ENCODE peak calls at places on chromosome 18, in six cellular contexts. C is uterus, W is ovary, Y is IMR-90, M is NB4, L is heart left ventricle. O is an unnamed sample.

GRCh38 chr18:63850010-63850409 is 37.5 kb upstream of the SERPINB2 start:
- DNase-seq in Y (peak), M (peak), L (no peak), C (no peak), W (no peak), O (no peak)

GRCh38 chr18:8686556-8686955 is 18.8 kb upstream of the MTCL1 start:
- DNase-seq in C (no peak), Y (no peak), L (no peak), W (no peak), M (no peak), O (no peak)

GRCh38 chr18:23671564-23671963 is 8.9 kb upstream of the ANKRD29 start:
- DNase-seq in L (peak), C (no peak), Y (no peak), M (peak), W (no peak), O (no peak)

GRCh38 chr18:46113751-46114150 is 9.6 kb downstream of the HAUS1 start:
- DNase-seq in M (no peak), C (no peak), Y (no peak), L (no peak), W (no peak), O (no peak)

GRCh38 chr18:33010149-33010548 is 237.3 kb upstream of the KLHL14 start:
- DNase-seq in W (no peak), Y (no peak), M (no peak), L (no peak), C (no peak), O (no peak)

GRCh38 chr18:56235061-56235772 is 403.2 kb downstream of the TXNL1 start:
- DNase-seq in W (no peak), C (no peak), Y (no peak), L (no peak), M (no peak), O (no peak)

GRCh38 chr18:31325051-31325450 is 7.1 kb downstream of the DSG1 start:
- DNase-seq in M (no peak), W (no peak), C (no peak), L (peak), Y (peak), O (no peak)

GRCh38 chr18:21330122-21330701 is 88.2 kb downstream of the GREB1L start:
- DNase-seq in C (no peak), L (peak), W (no peak), M (no peak), Y (no peak), O (peak)

GRCh38 chr18:9521770-9522169 is 46.5 kb downstream of the RALBP1 start:
- DNase-seq in C (no peak), Y (no peak), M (no peak), L (no peak), W (no peak), O (no peak)

GRCh38 chr18:8619041-8619440 is 9.8 kb downstream of the RAB12 start:
- DNase-seq in L (no peak), Y (no peak), M (no peak), C (no peak), W (no peak), O (no peak)

GRCh38 chr18:64276736-64277135 is 127.8 kb upstream of the LINC00305 start:
- DNase-seq in Y (no peak), M (no peak), C (no peak), W (no peak), L (peak), O (no peak)

GRCh38 chr18:55421612-55422381 is 166.2 kb downstream of the TCF4 start:
- DNase-seq in L (no peak), Y (no peak), W (peak), C (peak), M (no peak), O (no peak)

GRCh38 chr18:77096936-77097886 is 35.4 kb downstream of the MBP start:
- DNase-seq in Y (no peak), L (no peak), M (no peak), C (no peak), W (no peak), O (no peak)

GRCh38 chr18:47150824-47151366 is 595 bp upstream of the HDHD2 start:
- DNase-seq in M (no peak), W (no peak), L (peak), C (no peak), Y (no peak), O (peak)

GRCh38 chr18:10057401-10057800 is 143.6 kb downstream of the VAPA start:
- DNase-seq in Y (no peak), L (no peak), M (peak), C (no peak), W (no peak), O (no peak)

GRCh38 chr18:55634545-55634944 is 46.6 kb upstream of the TCF4 start:
- DNase-seq in W (no peak), M (peak), L (no peak), C (no peak), Y (peak), O (no peak)

GRCh38 chr18:49170925-49171509 is 220.3 kb upstream of the SMAD7 start:
- DNase-seq in M (peak), Y (no peak), W (no peak), L (no peak), C (no peak), O (no peak)

GRCh38 chr18:10417191-10417590 is 37.2 kb upstream of the APCDD1 start:
- DNase-seq in Y (no peak), C (no peak), M (no peak), W (no peak), L (no peak), O (peak)

GRCh38 chr18:79361766-79362522 is 33.8 kb upstream of the NFATC1 start:
- DNase-seq in W (no peak), C (no peak), M (no peak), Y (peak), L (no peak), O (no peak)

GRCh38 chr18:52670903-52671302 is 330.9 kb downstream of the DCC start:
- DNase-seq in C (no peak), Y (peak), L (no peak), M (peak), W (no peak), O (no peak)

GRCh38 chr18:45626330-45627203 is 11.3 kb downstream of the SLC14A2 start:
- DNase-seq in W (no peak), Y (peak), L (no peak), M (no peak), C (no peak), O (no peak)

GRCh38 chr18:31977270-31977872 is 34.4 kb upstream of the TRAPPC8 start:
- DNase-seq in M (peak), L (peak), C (no peak), Y (peak), W (peak), O (no peak)

GRCh38 chr18:21526463-21526862 is 74.0 kb downstream of the ESCO1 start:
- DNase-seq in L (no peak), Y (no peak), C (no peak), M (no peak), W (no peak), O (no peak)

GRCh38 chr18:8869696-8870095 is 164.3 kb downstream of the MTCL1 start:
- DNase-seq in Y (no peak), L (no peak), W (no peak), M (no peak), C (no peak), O (no peak)

GRCh38 chr18:69838620-69839411 is 108.9 kb downstream of the CD226 start:
- DNase-seq in W (no peak), L (no peak), M (peak), C (no peak), Y (no peak), O (no peak)

GRCh38 chr18:21513292-21513691 is 87.2 kb downstream of the ESCO1 start:
- DNase-seq in M (no peak), C (no peak), Y (peak), L (no peak), W (no peak), O (no peak)

GRCh38 chr18:51196116-51196810 is 1.2 kb downstream of the MEX3C start:
- DNase-seq in Y (peak), L (peak), C (peak), M (peak), W (peak), O (peak)

GRCh38 chr18:23725827-23726661 is 36.8 kb downstream of the LAMA3 start:
- DNase-seq in W (no peak), M (no peak), L (no peak), C (no peak), Y (no peak), O (no peak)

GRCh38 chr18:27970321-27970720 is 206.6 kb downstream of the CDH2 start:
- DNase-seq in Y (no peak), M (no peak), W (no peak), C (no peak), L (no peak), O (no peak)

GRCh38 chr18:75879196-75879595 is 451.7 kb upstream of the SMIM21 start:
- DNase-seq in Y (no peak), W (no peak), L (no peak), M (no peak), C (no peak), O (no peak)

GRCh38 chr18:53984021-53984420 is 240.4 kb downstream of the MBD2 start:
- DNase-seq in C (no peak), Y (no peak), M (no peak), L (no peak), W (no peak), O (no peak)

GRCh38 chr18:12432196-12432595 is 24.5 kb downstream of the PRELID3A start:
- DNase-seq in W (no peak), M (no peak), Y (no peak), C (no peak), L (no peak), O (no peak)

GRCh38 chr18:1252936-1253335 is 348.3 kb downstream of the ADCYAP1 start:
- DNase-seq in Y (no peak), W (no peak), M (no peak), C (no peak), L (no peak), O (no peak)

GRCh38 chr18:79617521-79618500 is 61.8 kb upstream of the CTDP1 start:
- DNase-seq in C (no peak), L (no peak), W (no peak), M (no peak), Y (no peak), O (no peak)

GRCh38 chr18:49041677-49042570 is 91.2 kb upstream of the SMAD7 start:
- DNase-seq in M (peak), C (peak), W (no peak), L (peak), Y (peak), O (no peak)

GRCh38 chr18:36733150-36733549 is 95.7 kb downstream of the TPGS2 start:
- DNase-seq in Y (no peak), M (peak), C (no peak), W (no peak), L (no peak), O (no peak)

GRCh38 chr18:39571511-39571910 is 2005.9 kb upstream of the CELF4 start:
- DNase-seq in M (peak), Y (peak), C (no peak), L (no peak), W (no peak), O (no peak)

DNA sequence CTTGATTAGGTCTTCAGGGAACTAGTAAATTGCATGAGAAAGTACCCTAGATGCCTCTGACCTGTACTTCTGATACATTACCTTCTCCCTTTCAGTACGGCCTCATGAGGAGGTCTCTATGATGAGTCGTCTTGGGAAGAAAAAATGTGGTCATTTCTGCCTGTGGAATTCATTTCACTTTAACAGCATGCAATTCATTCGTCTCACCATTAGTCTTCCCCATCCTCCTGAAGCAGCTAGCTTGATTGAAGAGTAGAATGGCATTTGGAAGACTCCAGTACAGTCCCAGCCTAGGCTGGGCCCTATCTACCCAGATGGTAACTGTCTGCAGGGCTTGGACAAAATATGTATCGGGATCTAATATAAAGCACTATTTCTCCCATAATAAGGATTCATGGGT is 52.1 kb downstream of the TMX3 start:
- DNase-seq in Y (peak), W (no peak), M (peak), C (no peak), L (no peak), O (no peak)
- TF ChIP-seq CTCF in Y (peak), W (no peak), M (no peak), C (no peak), L (no peak), O (no peak)

DNA sequence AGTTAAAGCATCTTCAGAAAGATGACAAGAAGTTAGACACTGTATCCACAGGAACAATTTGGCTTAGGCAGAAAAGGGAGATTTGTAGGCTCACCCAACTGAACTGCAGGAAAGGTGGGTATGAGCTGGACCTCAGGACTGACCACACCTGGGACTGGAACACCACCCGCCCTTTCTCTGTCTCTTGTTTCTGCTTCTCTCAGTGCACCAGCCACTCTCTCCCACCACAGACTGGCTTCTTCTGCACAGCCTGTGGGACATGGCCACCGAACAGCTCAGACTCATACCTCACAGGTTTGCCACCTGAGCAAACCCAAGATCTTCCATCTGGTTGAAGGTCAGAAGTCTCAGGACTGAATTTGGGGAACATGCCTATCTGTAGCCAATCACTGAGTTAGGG is 14.2 kb upstream of the MALT1 start:
- DNase-seq in W (no peak), C (no peak), L (no peak), M (no peak), Y (no peak), O (no peak)
- TF ChIP-seq POLR2A in W (no peak), C (no peak), L (no peak), M (no peak), Y (no peak), O (no peak)

GRCh38 chr18:73365018-73365417 is 497.2 kb upstream of the NETO1 start:
- DNase-seq in L (no peak), Y (peak), C (no peak), M (no peak), W (no peak), O (no peak)

DNA sequence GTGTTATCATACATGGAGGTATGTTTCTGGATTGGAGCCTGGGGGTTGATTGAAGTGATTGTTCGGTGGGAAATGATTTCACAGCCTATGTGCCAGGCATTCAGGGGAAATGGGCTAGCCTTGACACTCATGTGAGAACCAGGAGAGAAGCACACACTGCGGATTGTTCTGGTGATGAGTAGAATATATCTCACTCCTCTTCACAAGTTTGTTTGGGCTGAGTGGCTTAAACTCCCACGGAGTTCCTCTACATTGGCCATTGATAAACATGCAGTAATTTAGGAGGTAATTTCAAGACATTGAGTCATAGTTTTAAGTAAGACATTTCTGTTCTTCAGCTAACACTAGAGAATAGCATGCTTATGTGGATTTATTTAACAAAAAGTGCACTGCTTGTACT is 498.9 kb upstream of the NETO1 start:
- DNase-seq in W (no peak), L (no peak), Y (peak), M (no peak), C (no peak), O (no peak)
- TF ChIP-seq CTCF in W (no peak), L (no peak), Y (no peak), M (no peak), C (no peak), O (no peak)

GRCh38 chr18:2569338-2570207 is 1.7 kb downstream of the METTL4 start:
- DNase-seq in Y (no peak), L (no peak), W (no peak), M (no peak), C (no peak), O (no peak)

GRCh38 chr18:2572892-2573291 is 1.5 kb downstream of the NDC80 start:
- DNase-seq in C (no peak), W (no peak), L (no peak), M (no peak), Y (no peak), O (no peak)

GRCh38 chr18:2572144-2572682 is 856 bp downstream of the NDC80 start:
- DNase-seq in M (peak), L (no peak), Y (no peak), W (no peak), C (no peak), O (no peak)

GRCh38 chr18:2570772-2571199 is 519 bp downstream of the METTL4 start:
- DNase-seq in C (peak), Y (peak), W (peak), L (peak), M (peak), O (peak)

DNA sequence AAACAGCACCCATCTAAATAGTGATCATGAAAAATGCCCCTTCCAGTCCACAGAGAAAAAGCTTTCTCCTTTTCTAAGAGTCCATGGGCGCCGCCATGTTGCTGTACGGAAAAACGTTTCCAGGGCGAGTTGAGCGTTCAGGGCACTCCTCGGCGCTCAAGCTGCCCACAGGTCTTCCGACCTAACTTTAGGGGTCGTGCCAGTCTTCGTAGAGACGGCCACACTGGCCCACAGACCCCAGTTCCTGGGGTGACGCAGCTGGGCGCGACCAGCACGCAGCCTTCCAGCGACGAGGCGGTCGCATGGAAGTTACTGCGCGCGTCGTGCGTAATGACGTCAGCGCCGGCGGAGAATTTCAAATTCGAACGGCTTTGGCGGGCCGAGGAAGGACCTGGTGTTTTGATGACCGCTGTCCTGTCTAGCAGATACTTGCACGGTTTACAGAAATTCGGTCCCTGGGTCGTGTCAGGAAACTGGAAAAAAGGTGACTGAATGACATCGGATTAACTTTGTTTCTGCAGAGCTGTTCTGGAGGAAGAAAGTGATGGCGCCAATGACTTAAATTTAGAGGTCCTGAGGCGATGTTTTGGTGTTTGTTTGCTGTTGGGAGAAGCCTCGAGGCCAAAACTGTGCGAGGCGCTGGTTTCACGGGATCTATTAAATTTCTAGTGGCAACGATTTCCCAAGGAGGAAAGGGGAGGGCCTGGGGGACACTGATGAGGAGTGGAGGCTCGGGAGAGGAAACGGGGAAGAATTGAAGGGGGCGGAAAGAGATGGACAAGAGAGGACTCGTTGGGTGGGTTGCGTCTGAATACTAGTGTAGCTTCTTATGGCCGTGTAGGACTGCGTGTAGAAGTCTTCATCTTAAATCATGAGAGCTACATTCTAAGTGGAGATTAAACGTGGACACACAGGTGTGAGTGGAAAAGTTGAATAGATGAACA is at the start of the genes METTL4 and NDC80:
- DNase-seq in L (peak), M (peak), C (peak), Y (peak), W (peak), O (peak)
- TF ChIP-seq POLR2A in L (peak), M (peak), C (peak), Y (peak), W (peak), O (no peak)

DNA sequence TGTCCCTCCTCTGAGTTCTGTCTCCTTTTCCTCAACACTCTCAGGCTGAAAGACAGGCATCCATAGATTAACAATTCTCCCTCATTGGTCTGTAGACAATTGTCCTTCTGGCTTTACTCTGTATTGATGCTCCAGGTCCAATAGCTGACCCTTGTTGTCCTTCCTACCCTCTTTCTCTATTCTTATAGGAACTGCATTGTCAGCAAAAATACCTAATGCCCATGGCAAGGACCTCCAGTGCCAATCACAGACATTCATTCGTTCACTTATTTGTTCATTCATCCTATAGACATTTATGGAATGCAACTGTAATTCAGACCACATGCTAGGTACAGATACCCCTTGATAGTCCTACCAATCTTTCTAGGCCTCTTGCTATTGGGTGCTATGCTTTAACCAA is 69.8 kb upstream of the DTNA start:
- DNase-seq in C (no peak), Y (no peak), W (no peak), L (no peak), M (no peak), O (no peak)
- TF ChIP-seq CTCF in C (no peak), Y (no peak), W (no peak), L (no peak), M (no peak), O (no peak)